ENCODE peak calls at places on chromosomes 2 and 18, in five cellular contexts. L, A, I, F and X are unnamed samples.

GRCh38 chr2:190781604-190782198 is 98.9 kb upstream of the GLS start:
- DNase-seq in L (no peak), A (peak; percentile 6), I (peak; percentile 76), F (peak; percentile 63), X (peak; percentile 63)

GRCh38 chr2:230885467-230886130 is 20.9 kb downstream of the ITM2C start:
- DNase-seq in L (no peak), A (no peak), I (peak; percentile 75), F (no peak), X (peak; percentile 35)

GRCh38 chr2:97713296-97714083 is at the start of gene ZAP70:
- DNase-seq in L (no peak), A (no peak), I (no peak), F (no peak), X (no peak)

GRCh38 chr2:225028572-225028971 is 13.7 kb downstream of the DOCK10 start:
- DNase-seq in L (no peak), A (no peak), I (no peak), F (no peak), X (no peak)

GRCh38 chr2:232415138-232415690 is 8.6 kb downstream of the ALPG start:
- DNase-seq in L (no peak), A (no peak), I (no peak), F (no peak), X (no peak)

GRCh38 chr2:174593574-174594203 is 3.9 kb downstream of the WIPF1 start:
- DNase-seq in L (no peak), A (peak; percentile 83), I (peak; percentile 84), F (peak; percentile 58), X (peak; percentile 73)

GRCh38 chr2:176931588-176932563 is 280.7 kb upstream of the HNRNPA3 start:
- DNase-seq in L (no peak), A (peak; percentile 72), I (no peak), F (no peak), X (peak; percentile 2)

GRCh38 chr2:68799615-68800400 is 65.2 kb downstream of the ARHGAP25 start:
- DNase-seq in L (no peak), A (no peak), I (no peak), F (no peak), X (no peak)

GRCh38 chr2:52810460-52810859 is 957.1 kb upstream of the CHAC2 start:
- DNase-seq in L (no peak), A (no peak), I (peak; percentile 49), F (no peak), X (no peak)

GRCh38 chr2:234620018-234620417 is 123.1 kb upstream of the ARL4C start:
- DNase-seq in L (no peak), A (no peak), I (no peak), F (no peak), X (no peak)

GRCh38 chr18:73535189-73535588 is 612.4 kb downstream of the FBXO15 start:
- DNase-seq in L (no peak), A (no peak), I (no peak), F (no peak), X (no peak)

GRCh38 chr2:170221317-170222288 is 43.7 kb downstream of the MYO3B start:
- DNase-seq in L (no peak), A (no peak), I (peak; percentile 76), F (no peak), X (no peak)

GRCh38 chr2:10504370-10504993 is 56.4 kb upstream of the ODC1 start:
- DNase-seq in L (no peak), A (no peak), I (no peak), F (no peak), X (no peak)

GRCh38 chr18:72692086-72692485 is 147.9 kb upstream of the CBLN2 start:
- DNase-seq in L (no peak), A (no peak), I (no peak), F (peak; percentile 44), X (no peak)

GRCh38 chr2:236177604-236177966 is 9.4 kb upstream of the GBX2 start:
- DNase-seq in L (peak; percentile 58), A (no peak), I (peak; percentile 16), F (peak; percentile 33), X (no peak)

GRCh38 chr18:6484659-6485058 is 69.9 kb upstream of the L3MBTL4 start:
- DNase-seq in L (no peak), A (no peak), I (no peak), F (no peak), X (no peak)